ENCODE peak calls at places on chromosomes 13 and 19, in four cellular contexts. One of them, this sample, is unnamed.

GRCh38 chr19:50500060-50500752 is 10.8 kb downstream of the JOSD2 start:
- DNase-seq in K562: peak
- DNase-seq in WTC11: peak
- DNase-seq in HepG2: no peak
- DNase-seq in this sample: no peak

GRCh38 chr13:81610613-81611012 is 1269.7 kb upstream of the SPRY2 start:
- DNase-seq in K562: no peak
- DNase-seq in WTC11: no peak
- DNase-seq in HepG2: no peak
- DNase-seq in this sample: no peak

GRCh38 chr13:45367358-45367757 is 26.4 kb upstream of the TPT1 start:
- DNase-seq in K562: peak
- DNase-seq in WTC11: no peak
- DNase-seq in HepG2: peak
- DNase-seq in this sample: peak

GRCh38 chr13:66853559-66853958 is 376.6 kb downstream of the PCDH9 start:
- DNase-seq in K562: no peak
- DNase-seq in WTC11: no peak
- DNase-seq in HepG2: no peak
- DNase-seq in this sample: no peak

GRCh38 chr19:15210323-15210774 is 9.6 kb upstream of the NOTCH3 start:
- DNase-seq in K562: no peak
- DNase-seq in WTC11: no peak
- DNase-seq in HepG2: peak
- DNase-seq in this sample: peak

GRCh38 chr13:97435794-97436193 is 1.8 kb downstream of the RAP2A start:
- DNase-seq in K562: no peak
- DNase-seq in WTC11: no peak
- DNase-seq in HepG2: no peak
- DNase-seq in this sample: no peak

GRCh38 chr13:46142692-46143238 is 37.9 kb upstream of the CPB2 start:
- DNase-seq in K562: no peak
- DNase-seq in WTC11: no peak
- DNase-seq in HepG2: peak
- DNase-seq in this sample: no peak

GRCh38 chr19:16608290-16608704 is 19.7 kb downstream of the MED26 start:
- DNase-seq in K562: no peak
- DNase-seq in WTC11: no peak
- DNase-seq in HepG2: no peak
- DNase-seq in this sample: no peak

GRCh38 chr13:31945202-31945978 is 86.2 kb upstream of the FRY start:
- DNase-seq in K562: peak
- DNase-seq in WTC11: no peak
- DNase-seq in HepG2: no peak
- DNase-seq in this sample: peak

GRCh38 chr13:95403349-95404140 is 102.3 kb upstream of the ABCC4 start:
- DNase-seq in K562: no peak
- DNase-seq in WTC11: peak
- DNase-seq in HepG2: no peak
- DNase-seq in this sample: no peak

GRCh38 chr19:48608798-48609263 is 2.3 kb downstream of the SPACA4 start:
- DNase-seq in K562: peak
- DNase-seq in WTC11: peak
- DNase-seq in HepG2: peak
- DNase-seq in this sample: peak

GRCh38 chr19:40489882-40490230 is 23.1 kb downstream of the SPTBN4 start:
- DNase-seq in K562: no peak
- DNase-seq in WTC11: no peak
- DNase-seq in HepG2: no peak
- DNase-seq in this sample: no peak

GRCh38 chr13:34357435-34358232 is 539.7 kb downstream of the RFC3 start:
- DNase-seq in K562: no peak
- DNase-seq in WTC11: no peak
- DNase-seq in HepG2: no peak
- DNase-seq in this sample: peak

GRCh38 chr13:111903143-111903542 is 163.8 kb upstream of the SOX1 start:
- DNase-seq in K562: no peak
- DNase-seq in WTC11: no peak
- DNase-seq in HepG2: no peak
- DNase-seq in this sample: no peak

GRCh38 chr13:27334774-27335490 is 64.3 kb downstream of the RASL11A start:
- DNase-seq in K562: no peak
- DNase-seq in WTC11: no peak
- DNase-seq in HepG2: no peak
- DNase-seq in this sample: no peak

GRCh38 chr19:13171146-13171545 is 20.9 kb downstream of the IER2 start:
- DNase-seq in K562: no peak
- DNase-seq in WTC11: no peak
- DNase-seq in HepG2: no peak
- DNase-seq in this sample: no peak

GRCh38 chr13:18996221-18996620 is 185.4 kb downstream of the TUBA3C start:
- DNase-seq in K562: no peak
- DNase-seq in WTC11: no peak
- DNase-seq in HepG2: no peak
- DNase-seq in this sample: no peak

GRCh38 chr13:51912091-51912490 is 50.3 kb downstream of the CCDC70 start:
- DNase-seq in K562: no peak
- DNase-seq in WTC11: no peak
- DNase-seq in HepG2: no peak
- DNase-seq in this sample: no peak

DNA sequence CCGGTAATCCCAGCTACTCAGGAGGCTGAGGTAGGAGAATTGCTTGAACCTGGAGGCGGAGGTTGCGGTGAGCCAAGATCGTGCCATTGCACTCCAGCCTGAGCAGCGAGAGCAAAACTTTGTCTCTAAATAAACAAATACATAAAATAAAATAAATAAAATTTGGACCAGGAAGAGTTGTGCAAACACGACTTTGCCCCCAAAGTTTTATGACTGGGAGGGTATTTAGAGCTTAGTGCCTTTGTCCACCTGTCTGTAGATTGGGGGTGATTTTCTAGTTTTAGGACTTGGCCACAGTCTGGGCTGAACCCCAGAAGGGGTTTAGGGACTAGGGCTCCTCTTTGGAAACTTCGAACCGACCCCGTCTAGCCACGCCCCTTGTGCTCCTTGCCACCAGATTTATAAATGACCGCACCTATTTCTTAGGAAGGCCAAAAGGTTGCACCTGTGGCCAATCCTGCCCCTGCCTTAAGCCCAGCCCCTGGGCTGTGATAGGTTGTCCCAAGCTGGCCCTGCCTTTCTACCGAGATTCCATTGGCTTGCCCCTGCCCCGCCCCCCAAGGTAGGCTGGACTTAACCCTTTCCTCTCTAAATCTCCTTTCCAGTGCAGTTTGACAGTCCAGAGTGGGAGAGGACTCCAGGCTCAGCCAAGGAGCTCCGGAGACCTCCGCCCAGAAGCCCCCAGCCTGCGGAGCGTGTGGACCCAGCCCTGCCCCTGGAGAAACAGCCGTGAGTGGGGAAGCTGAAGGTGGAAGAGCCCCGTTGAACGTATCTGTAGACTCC is 5.3 kb downstream of the SHD start:
- DNase-seq in K562: peak
- DNase-seq in WTC11: peak
- DNase-seq in HepG2: peak
- DNase-seq in this sample: peak
- TF ChIP-seq MAX in K562: no peak
- TF ChIP-seq MAX in WTC11: no peak
- TF ChIP-seq MAX in HepG2: no peak
- TF ChIP-seq MAX in this sample: no peak

DNA sequence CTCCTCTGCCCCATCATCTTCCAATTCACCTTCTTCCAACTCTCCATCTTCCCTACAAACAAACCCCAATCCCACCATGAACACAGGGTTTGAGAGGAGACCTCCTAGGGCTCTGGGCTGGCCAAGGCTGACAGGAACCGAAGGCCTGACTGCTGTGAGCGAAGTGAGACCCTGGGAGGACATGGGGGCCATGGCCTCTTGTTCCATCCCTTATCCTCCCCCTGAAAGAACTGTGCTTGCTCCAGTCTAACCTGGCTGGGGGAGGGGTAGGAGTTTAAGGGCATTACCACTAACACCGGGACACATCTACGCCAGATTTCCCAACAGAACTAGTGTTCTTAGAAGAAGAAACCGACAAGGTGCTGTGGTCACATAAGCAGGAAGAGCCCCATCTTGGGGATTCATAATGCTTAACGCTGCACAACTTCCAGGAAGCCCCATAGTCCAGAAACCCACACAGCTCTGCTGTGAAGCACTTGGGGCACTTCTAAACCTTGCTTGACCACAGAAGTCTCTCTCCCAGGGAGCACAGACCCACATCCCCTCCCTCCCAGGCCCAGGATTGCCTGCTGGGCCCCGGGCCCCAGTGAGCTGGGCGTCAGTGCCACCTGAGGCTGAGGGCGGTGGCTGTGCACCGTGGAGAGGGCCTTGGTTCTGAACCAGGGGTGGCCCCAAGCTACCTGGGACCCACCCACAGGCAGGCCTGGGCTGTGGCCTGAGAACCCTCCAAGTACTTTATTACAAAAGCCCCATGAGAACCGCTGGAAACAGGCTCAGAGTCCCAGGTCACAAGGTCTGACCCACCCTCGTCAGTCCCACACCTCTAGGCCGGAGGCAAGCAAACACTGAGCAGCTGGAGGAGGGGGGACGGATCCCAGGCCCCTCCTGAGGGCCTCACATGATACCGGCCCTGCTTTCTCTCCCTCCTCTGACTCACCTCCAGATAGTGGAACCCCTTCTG is 18.7 kb downstream of the ZC3H4 start:
- DNase-seq in K562: no peak
- DNase-seq in WTC11: no peak
- DNase-seq in HepG2: peak
- DNase-seq in this sample: no peak
- TF ChIP-seq NR3C1 in K562: no peak
- TF ChIP-seq NR3C1 in WTC11: no peak
- TF ChIP-seq NR3C1 in HepG2: no peak
- TF ChIP-seq NR3C1 in this sample: no peak

GRCh38 chr19:31881988-31882387 is 463.4 kb upstream of the ZNF507 start:
- DNase-seq in K562: no peak
- DNase-seq in WTC11: no peak
- DNase-seq in HepG2: no peak
- DNase-seq in this sample: no peak
- TF ChIP-seq MAX in K562: no peak
- TF ChIP-seq MAX in WTC11: no peak
- TF ChIP-seq MAX in HepG2: no peak
- TF ChIP-seq MAX in this sample: no peak

DNA sequence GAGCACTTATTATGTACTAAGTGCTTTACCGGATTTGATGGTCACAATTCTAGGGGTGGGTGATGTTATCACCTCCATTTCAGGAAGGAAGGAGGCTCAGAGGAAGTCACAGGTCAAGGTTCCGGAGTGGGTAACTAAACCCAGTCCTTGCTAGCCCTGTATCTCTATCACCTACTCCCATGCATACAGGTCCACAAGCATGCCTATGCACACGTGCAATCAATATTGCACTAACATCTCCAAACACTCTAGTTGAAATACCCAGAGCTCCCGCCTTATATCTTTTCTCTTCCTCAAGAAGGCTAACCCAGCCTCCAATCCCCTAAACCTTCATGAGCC is 17.8 kb upstream of the FOSB start:
- DNase-seq in K562: peak
- DNase-seq in WTC11: no peak
- DNase-seq in HepG2: no peak
- DNase-seq in this sample: no peak
- TF ChIP-seq NR3C1 in K562: no peak
- TF ChIP-seq NR3C1 in WTC11: no peak
- TF ChIP-seq NR3C1 in HepG2: no peak
- TF ChIP-seq NR3C1 in this sample: no peak

GRCh38 chr19:54203151-54203611 is 2.5 kb downstream of the RPS9 start:
- DNase-seq in K562: no peak
- DNase-seq in WTC11: no peak
- DNase-seq in HepG2: peak
- DNase-seq in this sample: peak
- TF ChIP-seq MAX in K562: no peak
- TF ChIP-seq MAX in WTC11: no peak
- TF ChIP-seq MAX in HepG2: no peak
- TF ChIP-seq MAX in this sample: no peak

GRCh38 chr13:41019027-41019487 is at the start of gene ELF1:
- DNase-seq in K562: peak
- DNase-seq in WTC11: no peak
- DNase-seq in HepG2: peak
- DNase-seq in this sample: peak
- TF ChIP-seq NR3C1 in K562: no peak
- TF ChIP-seq NR3C1 in WTC11: no peak
- TF ChIP-seq NR3C1 in HepG2: no peak
- TF ChIP-seq NR3C1 in this sample: no peak

DNA sequence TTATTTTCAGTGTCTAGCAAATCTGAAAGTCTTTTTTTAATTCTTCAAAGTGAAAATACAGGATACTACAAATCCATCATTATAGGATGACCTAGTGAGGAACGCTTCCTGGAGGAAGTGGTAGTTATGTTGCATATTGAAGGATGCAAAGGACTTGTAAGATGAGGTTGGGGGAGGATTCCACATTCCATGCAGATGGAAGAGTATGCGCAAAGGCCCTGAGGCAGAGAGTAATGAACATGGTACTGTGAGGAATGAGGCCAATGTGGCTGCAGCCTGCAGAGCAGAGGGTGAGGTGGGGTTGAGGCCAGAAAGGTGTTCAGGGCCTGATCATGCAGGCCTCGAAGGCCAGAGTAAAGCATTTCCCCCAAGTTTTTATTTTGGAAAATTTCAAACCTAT is 202.8 kb downstream of the MTUS2 start:
- DNase-seq in K562: no peak
- DNase-seq in WTC11: no peak
- DNase-seq in HepG2: no peak
- DNase-seq in this sample: no peak
- TF ChIP-seq MAX in K562: no peak
- TF ChIP-seq MAX in WTC11: no peak
- TF ChIP-seq MAX in HepG2: no peak
- TF ChIP-seq MAX in this sample: no peak